ENCODE peak calls at places on chromosomes 1 and 21, in seven cellular contexts. One of them, this sample, is unnamed.

GRCh38 chr21:26388731-26389231 is 184.3 kb downstream of the CYYR1 start:
- DNase-seq in fibroblast of mammary gland: peak; percentile 62
- DNase-seq in Calu3: peak; percentile 9
- DNase-seq in ovary: no peak
- DNase-seq in glutamatergic neuron: no peak
- DNase-seq in mucosa of descending colon: no peak
- DNase-seq in colonic mucosa: no peak
- DNase-seq in this sample: no peak

GRCh38 chr1:51453010-51453409 is 66.1 kb downstream of the EPS15 start:
- DNase-seq in fibroblast of mammary gland: no peak
- DNase-seq in Calu3: no peak
- DNase-seq in ovary: no peak
- DNase-seq in glutamatergic neuron: no peak
- DNase-seq in mucosa of descending colon: no peak
- DNase-seq in colonic mucosa: no peak
- DNase-seq in this sample: no peak

GRCh38 chr1:244654284-244655038 is 1.5 kb downstream of the DESI2 start:
- DNase-seq in fibroblast of mammary gland: peak; percentile 15
- DNase-seq in Calu3: no peak
- DNase-seq in ovary: no peak
- DNase-seq in glutamatergic neuron: no peak
- DNase-seq in mucosa of descending colon: no peak
- DNase-seq in colonic mucosa: no peak
- DNase-seq in this sample: no peak

GRCh38 chr1:115491303-115492018 is 150.3 kb upstream of the VANGL1 start:
- DNase-seq in fibroblast of mammary gland: no peak
- DNase-seq in Calu3: no peak
- DNase-seq in ovary: no peak
- DNase-seq in glutamatergic neuron: no peak
- DNase-seq in mucosa of descending colon: no peak
- DNase-seq in colonic mucosa: no peak
- DNase-seq in this sample: no peak

GRCh38 chr1:235588916-235589515 is 60.6 kb downstream of the GNG4 start:
- DNase-seq in fibroblast of mammary gland: peak; percentile 85
- DNase-seq in Calu3: no peak
- DNase-seq in ovary: peak; percentile 63
- DNase-seq in glutamatergic neuron: no peak
- DNase-seq in mucosa of descending colon: no peak
- DNase-seq in colonic mucosa: no peak
- DNase-seq in this sample: no peak

GRCh38 chr21:39788383-39788782 is 43.4 kb downstream of the IGSF5 start:
- DNase-seq in fibroblast of mammary gland: peak; percentile 15
- DNase-seq in Calu3: peak; percentile 73
- DNase-seq in ovary: peak; percentile 75
- DNase-seq in glutamatergic neuron: peak; percentile 63
- DNase-seq in mucosa of descending colon: peak; percentile 58
- DNase-seq in colonic mucosa: peak; percentile 75
- DNase-seq in this sample: peak; percentile 60

GRCh38 chr21:38383411-38384245 is 114.6 kb downstream of the ERG start:
- DNase-seq in fibroblast of mammary gland: no peak
- DNase-seq in Calu3: no peak
- DNase-seq in ovary: no peak
- DNase-seq in glutamatergic neuron: no peak
- DNase-seq in mucosa of descending colon: no peak
- DNase-seq in colonic mucosa: no peak
- DNase-seq in this sample: no peak

GRCh38 chr21:14838400-14838799 is 226.4 kb downstream of the NRIP1 start:
- DNase-seq in fibroblast of mammary gland: no peak
- DNase-seq in Calu3: no peak
- DNase-seq in ovary: no peak
- DNase-seq in glutamatergic neuron: no peak
- DNase-seq in mucosa of descending colon: no peak
- DNase-seq in colonic mucosa: no peak
- DNase-seq in this sample: no peak

GRCh38 chr1:44581205-44581604 is 93.1 kb downstream of the TMEM53 start:
- DNase-seq in fibroblast of mammary gland: no peak
- DNase-seq in Calu3: no peak
- DNase-seq in ovary: no peak
- DNase-seq in glutamatergic neuron: no peak
- DNase-seq in mucosa of descending colon: no peak
- DNase-seq in colonic mucosa: no peak
- DNase-seq in this sample: no peak

GRCh38 chr21:34204481-34205439 is 131.4 kb downstream of the MRPS6 start:
- DNase-seq in fibroblast of mammary gland: no peak
- DNase-seq in Calu3: no peak
- DNase-seq in ovary: no peak
- DNase-seq in glutamatergic neuron: peak; percentile 82
- DNase-seq in mucosa of descending colon: no peak
- DNase-seq in colonic mucosa: no peak
- DNase-seq in this sample: no peak

GRCh38 chr1:217535601-217536377 is 95.1 kb downstream of the GPATCH2 start:
- DNase-seq in fibroblast of mammary gland: peak; percentile 48
- DNase-seq in Calu3: no peak
- DNase-seq in ovary: no peak
- DNase-seq in glutamatergic neuron: no peak
- DNase-seq in mucosa of descending colon: no peak
- DNase-seq in colonic mucosa: no peak
- DNase-seq in this sample: no peak

GRCh38 chr1:30111431-30111830 is 612.0 kb downstream of the MATN1 start:
- DNase-seq in fibroblast of mammary gland: peak; percentile 46
- DNase-seq in Calu3: peak; percentile 65
- DNase-seq in ovary: peak; percentile 46
- DNase-seq in glutamatergic neuron: peak; percentile 84
- DNase-seq in mucosa of descending colon: peak; percentile 66
- DNase-seq in colonic mucosa: peak; percentile 57
- DNase-seq in this sample: peak; percentile 66

GRCh38 chr1:216140650-216141547 is 282.3 kb downstream of the USH2A start:
- DNase-seq in fibroblast of mammary gland: peak; percentile 47
- DNase-seq in Calu3: no peak
- DNase-seq in ovary: no peak
- DNase-seq in glutamatergic neuron: no peak
- DNase-seq in mucosa of descending colon: no peak
- DNase-seq in colonic mucosa: no peak
- DNase-seq in this sample: no peak

GRCh38 chr21:16651956-16652355 is 860.9 kb upstream of the CXADR start:
- DNase-seq in fibroblast of mammary gland: no peak
- DNase-seq in Calu3: no peak
- DNase-seq in ovary: no peak
- DNase-seq in glutamatergic neuron: no peak
- DNase-seq in mucosa of descending colon: no peak
- DNase-seq in colonic mucosa: no peak
- DNase-seq in this sample: no peak

GRCh38 chr1:47684518-47684917 is 246.7 kb downstream of the FOXD2 start:
- DNase-seq in fibroblast of mammary gland: no peak
- DNase-seq in Calu3: no peak
- DNase-seq in ovary: no peak
- DNase-seq in glutamatergic neuron: no peak
- DNase-seq in mucosa of descending colon: no peak
- DNase-seq in colonic mucosa: peak; percentile 17
- DNase-seq in this sample: no peak

GRCh38 chr1:77900687-77901293 is 12.4 kb downstream of the NEXN start:
- DNase-seq in fibroblast of mammary gland: peak; percentile 76
- DNase-seq in Calu3: peak; percentile 44
- DNase-seq in ovary: no peak
- DNase-seq in glutamatergic neuron: no peak
- DNase-seq in mucosa of descending colon: no peak
- DNase-seq in colonic mucosa: peak; percentile 23
- DNase-seq in this sample: peak; percentile 15

GRCh38 chr1:182875889-182876288 is 36.7 kb downstream of the DHX9 start:
- DNase-seq in fibroblast of mammary gland: no peak
- DNase-seq in Calu3: no peak
- DNase-seq in ovary: no peak
- DNase-seq in glutamatergic neuron: no peak
- DNase-seq in mucosa of descending colon: no peak
- DNase-seq in colonic mucosa: no peak
- DNase-seq in this sample: no peak

GRCh38 chr1:38190978-38191377 is 144.4 kb upstream of the POU3F1 start:
- DNase-seq in fibroblast of mammary gland: no peak
- DNase-seq in Calu3: no peak
- DNase-seq in ovary: no peak
- DNase-seq in glutamatergic neuron: no peak
- DNase-seq in mucosa of descending colon: no peak
- DNase-seq in colonic mucosa: no peak
- DNase-seq in this sample: no peak

GRCh38 chr1:84283381-84283780 is 18.1 kb upstream of the SAMD13 start:
- DNase-seq in fibroblast of mammary gland: no peak
- DNase-seq in Calu3: no peak
- DNase-seq in ovary: no peak
- DNase-seq in glutamatergic neuron: no peak
- DNase-seq in mucosa of descending colon: no peak
- DNase-seq in colonic mucosa: no peak
- DNase-seq in this sample: no peak

GRCh38 chr1:67214420-67215174 is 48.3 kb downstream of the IL23R start:
- DNase-seq in fibroblast of mammary gland: peak; percentile 35
- DNase-seq in Calu3: peak; percentile 64
- DNase-seq in ovary: no peak
- DNase-seq in glutamatergic neuron: no peak
- DNase-seq in mucosa of descending colon: no peak
- DNase-seq in colonic mucosa: peak; percentile 24
- DNase-seq in this sample: peak; percentile 48

GRCh38 chr1:35769188-35769758 is 505 bp downstream of the CLSPN start:
- DNase-seq in fibroblast of mammary gland: peak; percentile 78
- DNase-seq in Calu3: peak; percentile 88
- DNase-seq in ovary: peak; percentile 64
- DNase-seq in glutamatergic neuron: peak; percentile 95
- DNase-seq in mucosa of descending colon: peak; percentile 93
- DNase-seq in colonic mucosa: peak; percentile 93
- DNase-seq in this sample: peak; percentile 88
- TF ChIP-seq CTCF in fibroblast of mammary gland: no peak
- TF ChIP-seq CTCF in Calu3: no peak
- TF ChIP-seq CTCF in ovary: peak; percentile 11
- TF ChIP-seq CTCF in glutamatergic neuron: no peak
- TF ChIP-seq CTCF in mucosa of descending colon: no peak
- TF ChIP-seq CTCF in colonic mucosa: peak; percentile 14
- TF ChIP-seq CTCF in this sample: no peak

GRCh38 chr21:46092811-46093667 is 4.9 kb upstream of the COL6A2 start:
- DNase-seq in fibroblast of mammary gland: peak; percentile 70
- DNase-seq in Calu3: no peak
- DNase-seq in ovary: peak; percentile 52
- DNase-seq in glutamatergic neuron: no peak
- DNase-seq in mucosa of descending colon: no peak
- DNase-seq in colonic mucosa: no peak
- DNase-seq in this sample: no peak
- TF ChIP-seq CTCF in fibroblast of mammary gland: peak; percentile 28
- TF ChIP-seq CTCF in Calu3: no peak
- TF ChIP-seq CTCF in ovary: no peak
- TF ChIP-seq CTCF in glutamatergic neuron: no peak
- TF ChIP-seq CTCF in mucosa of descending colon: no peak
- TF ChIP-seq CTCF in colonic mucosa: no peak
- TF ChIP-seq CTCF in this sample: no peak

GRCh38 chr1:15876357-15876756 is 28.9 kb downstream of the SPEN start:
- DNase-seq in fibroblast of mammary gland: no peak
- DNase-seq in Calu3: no peak
- DNase-seq in ovary: no peak
- DNase-seq in glutamatergic neuron: peak; percentile 47
- DNase-seq in mucosa of descending colon: no peak
- DNase-seq in colonic mucosa: no peak
- DNase-seq in this sample: peak; percentile 37
- TF ChIP-seq CTCF in fibroblast of mammary gland: no peak
- TF ChIP-seq CTCF in Calu3: no peak
- TF ChIP-seq CTCF in ovary: no peak
- TF ChIP-seq CTCF in glutamatergic neuron: peak; percentile 47
- TF ChIP-seq CTCF in mucosa of descending colon: no peak
- TF ChIP-seq CTCF in colonic mucosa: no peak
- TF ChIP-seq CTCF in this sample: peak; percentile 40

DNA sequence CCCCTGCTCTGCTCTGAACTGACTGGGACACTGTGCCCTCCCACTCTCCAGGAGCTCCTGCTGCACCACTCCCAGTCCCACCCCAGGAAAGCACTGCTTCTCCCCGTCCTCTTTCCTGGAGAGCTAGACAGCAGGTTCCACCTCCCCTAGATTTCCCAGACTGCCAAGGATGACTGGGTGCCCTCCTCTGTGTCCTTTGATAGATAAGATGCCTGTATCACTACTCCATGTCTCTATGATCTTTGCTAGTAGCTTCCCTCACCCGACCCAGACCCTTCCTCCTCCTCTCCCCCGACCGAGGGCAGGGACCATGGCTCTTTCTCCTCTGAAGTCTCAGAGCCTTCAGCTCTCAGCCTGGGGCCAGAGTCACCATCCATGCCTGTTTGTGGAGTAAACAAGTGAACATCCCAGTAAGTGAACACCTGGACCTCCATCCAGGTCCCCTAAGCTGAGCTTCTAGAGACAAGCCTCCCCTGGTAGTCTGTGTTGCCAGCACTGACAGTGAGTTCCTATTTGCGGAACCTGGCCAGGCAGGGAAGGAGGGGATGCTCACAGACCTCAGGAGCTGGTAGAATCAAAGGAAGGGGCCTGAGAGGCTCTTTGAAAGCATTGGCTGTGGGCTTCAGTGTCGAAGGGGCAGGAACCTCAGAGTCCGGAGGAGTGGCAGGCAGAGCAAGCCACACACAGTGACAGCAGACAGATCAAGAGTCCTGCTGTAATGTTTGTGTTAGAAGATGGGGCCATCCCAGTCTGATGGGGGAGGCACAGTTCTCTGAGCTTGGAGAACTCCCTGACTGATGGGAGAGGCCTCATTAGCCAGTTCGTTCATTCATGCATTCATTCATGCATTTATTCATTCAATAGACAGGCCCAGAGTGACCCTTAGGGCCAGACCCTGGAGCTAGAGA is 104.1 kb downstream of the PAX7 start:
- DNase-seq in fibroblast of mammary gland: no peak
- DNase-seq in Calu3: no peak
- DNase-seq in ovary: no peak
- DNase-seq in glutamatergic neuron: no peak
- DNase-seq in mucosa of descending colon: no peak
- DNase-seq in colonic mucosa: no peak
- DNase-seq in this sample: no peak
- TF ChIP-seq CTCF in fibroblast of mammary gland: no peak
- TF ChIP-seq CTCF in Calu3: no peak
- TF ChIP-seq CTCF in ovary: no peak
- TF ChIP-seq CTCF in glutamatergic neuron: no peak
- TF ChIP-seq CTCF in mucosa of descending colon: no peak
- TF ChIP-seq CTCF in colonic mucosa: no peak
- TF ChIP-seq CTCF in this sample: no peak

GRCh38 chr1:74271503-74271902 is 36.3 kb downstream of the TNNI3K start:
- DNase-seq in fibroblast of mammary gland: no peak
- DNase-seq in Calu3: no peak
- DNase-seq in ovary: no peak
- DNase-seq in glutamatergic neuron: no peak
- DNase-seq in mucosa of descending colon: no peak
- DNase-seq in colonic mucosa: no peak
- DNase-seq in this sample: no peak
- TF ChIP-seq CTCF in fibroblast of mammary gland: no peak
- TF ChIP-seq CTCF in Calu3: no peak
- TF ChIP-seq CTCF in ovary: no peak
- TF ChIP-seq CTCF in glutamatergic neuron: peak; percentile 16
- TF ChIP-seq CTCF in mucosa of descending colon: no peak
- TF ChIP-seq CTCF in colonic mucosa: no peak
- TF ChIP-seq CTCF in this sample: no peak

DNA sequence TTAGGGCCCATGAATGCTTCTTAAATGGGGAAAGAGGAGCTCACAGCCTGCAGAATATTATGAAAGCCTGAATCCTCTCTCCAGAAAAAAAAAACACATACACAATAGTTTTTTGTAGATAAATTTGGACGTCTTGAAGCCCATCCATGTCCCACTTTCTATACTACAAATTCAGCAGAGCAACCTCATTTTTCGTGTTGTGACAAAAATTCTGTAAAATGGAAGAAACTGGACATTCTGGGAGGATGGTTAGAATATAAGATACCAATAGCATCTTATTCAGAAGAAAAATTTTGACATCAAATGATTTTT is 102.1 kb downstream of the ZNF281 start:
- DNase-seq in fibroblast of mammary gland: no peak
- DNase-seq in Calu3: no peak
- DNase-seq in ovary: no peak
- DNase-seq in glutamatergic neuron: no peak
- DNase-seq in mucosa of descending colon: no peak
- DNase-seq in colonic mucosa: no peak
- DNase-seq in this sample: no peak
- TF ChIP-seq CTCF in fibroblast of mammary gland: no peak
- TF ChIP-seq CTCF in Calu3: no peak
- TF ChIP-seq CTCF in ovary: no peak
- TF ChIP-seq CTCF in glutamatergic neuron: peak; percentile 60
- TF ChIP-seq CTCF in mucosa of descending colon: no peak
- TF ChIP-seq CTCF in colonic mucosa: no peak
- TF ChIP-seq CTCF in this sample: no peak